ENCODE peak calls at places on chromosomes 1 and 21, in eight cellular contexts. One of them, this sample, is unnamed.

GRCh38 chr1:112546076-112546475 is 37.3 kb downstream of the WNT2B start:
- DNase-seq in breast epithelium: no peak
- DNase-seq in heart left ventricle: no peak
- DNase-seq in adrenal gland: no peak
- DNase-seq in AG04449: no peak
- DNase-seq in Panc1: no peak
- DNase-seq in uterus: no peak
- DNase-seq in SK-N-SH: no peak
- DNase-seq in this sample: no peak

GRCh38 chr1:172932981-172933380 is 117.8 kb downstream of the TNFSF18 start:
- DNase-seq in SK-N-SH: no peak
- DNase-seq in adrenal gland: no peak
- DNase-seq in uterus: no peak
- DNase-seq in Panc1: no peak
- DNase-seq in heart left ventricle: no peak
- DNase-seq in breast epithelium: no peak
- DNase-seq in AG04449: no peak
- DNase-seq in this sample: no peak

GRCh38 chr1:11610629-11611180 is 43.5 kb downstream of the FBXO2 start:
- DNase-seq in breast epithelium: no peak
- DNase-seq in SK-N-SH: no peak
- DNase-seq in AG04449: no peak
- DNase-seq in adrenal gland: no peak
- DNase-seq in heart left ventricle: no peak
- DNase-seq in Panc1: no peak
- DNase-seq in uterus: no peak
- DNase-seq in this sample: no peak

GRCh38 chr1:38310079-38310478 is 263.5 kb upstream of the POU3F1 start:
- DNase-seq in breast epithelium: no peak
- DNase-seq in uterus: no peak
- DNase-seq in Panc1: no peak
- DNase-seq in adrenal gland: no peak
- DNase-seq in heart left ventricle: no peak
- DNase-seq in SK-N-SH: no peak
- DNase-seq in AG04449: no peak
- DNase-seq in this sample: no peak

GRCh38 chr1:156245451-156246232 is 2.2 kb downstream of the PAQR6 start:
- DNase-seq in heart left ventricle: no peak
- DNase-seq in Panc1: no peak
- DNase-seq in adrenal gland: no peak
- DNase-seq in AG04449: no peak
- DNase-seq in SK-N-SH: peak
- DNase-seq in uterus: no peak
- DNase-seq in breast epithelium: no peak
- DNase-seq in this sample: no peak

GRCh38 chr1:235935506-235936224 is 69.0 kb upstream of the LYST start:
- DNase-seq in uterus: peak
- DNase-seq in Panc1: no peak
- DNase-seq in breast epithelium: no peak
- DNase-seq in AG04449: no peak
- DNase-seq in heart left ventricle: no peak
- DNase-seq in adrenal gland: no peak
- DNase-seq in SK-N-SH: no peak
- DNase-seq in this sample: no peak

GRCh38 chr1:6260961-6261614 is at the start of gene GPR153:
- DNase-seq in Panc1: no peak
- DNase-seq in SK-N-SH: peak
- DNase-seq in AG04449: no peak
- DNase-seq in heart left ventricle: peak
- DNase-seq in uterus: peak
- DNase-seq in breast epithelium: no peak
- DNase-seq in adrenal gland: no peak
- DNase-seq in this sample: no peak

GRCh38 chr1:100045206-100045605 is 75.4 kb downstream of the SLC35A3 start:
- DNase-seq in Panc1: no peak
- DNase-seq in uterus: no peak
- DNase-seq in breast epithelium: no peak
- DNase-seq in SK-N-SH: no peak
- DNase-seq in heart left ventricle: no peak
- DNase-seq in AG04449: no peak
- DNase-seq in adrenal gland: no peak
- DNase-seq in this sample: no peak

GRCh38 chr1:168835153-168835648 is 106.2 kb upstream of the DPT start:
- DNase-seq in breast epithelium: no peak
- DNase-seq in uterus: no peak
- DNase-seq in SK-N-SH: no peak
- DNase-seq in heart left ventricle: no peak
- DNase-seq in AG04449: no peak
- DNase-seq in adrenal gland: no peak
- DNase-seq in Panc1: no peak
- DNase-seq in this sample: no peak

GRCh38 chr1:168285971-168286628 is 5.4 kb downstream of the TBX19 start:
- DNase-seq in AG04449: no peak
- DNase-seq in SK-N-SH: no peak
- DNase-seq in Panc1: no peak
- DNase-seq in breast epithelium: no peak
- DNase-seq in uterus: no peak
- DNase-seq in adrenal gland: no peak
- DNase-seq in heart left ventricle: no peak
- DNase-seq in this sample: no peak

GRCh38 chr1:204692320-204692851 is 6.8 kb upstream of the LRRN2 start:
- DNase-seq in heart left ventricle: no peak
- DNase-seq in AG04449: no peak
- DNase-seq in breast epithelium: no peak
- DNase-seq in adrenal gland: no peak
- DNase-seq in SK-N-SH: peak
- DNase-seq in Panc1: no peak
- DNase-seq in uterus: no peak
- DNase-seq in this sample: no peak

GRCh38 chr1:216325946-216326345 is 97.3 kb downstream of the USH2A start:
- DNase-seq in Panc1: no peak
- DNase-seq in breast epithelium: no peak
- DNase-seq in uterus: no peak
- DNase-seq in AG04449: no peak
- DNase-seq in SK-N-SH: no peak
- DNase-seq in heart left ventricle: no peak
- DNase-seq in adrenal gland: peak
- DNase-seq in this sample: no peak

GRCh38 chr21:41927727-41928409 is 25.9 kb downstream of the C2CD2 start:
- DNase-seq in AG04449: no peak
- DNase-seq in uterus: no peak
- DNase-seq in adrenal gland: no peak
- DNase-seq in Panc1: no peak
- DNase-seq in heart left ventricle: no peak
- DNase-seq in breast epithelium: no peak
- DNase-seq in SK-N-SH: no peak
- DNase-seq in this sample: no peak
- TF ChIP-seq CTCF in AG04449: no peak
- TF ChIP-seq CTCF in uterus: no peak
- TF ChIP-seq CTCF in adrenal gland: no peak
- TF ChIP-seq CTCF in Panc1: no peak
- TF ChIP-seq CTCF in heart left ventricle: no peak
- TF ChIP-seq CTCF in breast epithelium: no peak
- TF ChIP-seq CTCF in SK-N-SH: no peak
- TF ChIP-seq CTCF in this sample: no peak

GRCh38 chr1:17572264-17572985 is 32.9 kb downstream of the ARHGEF10L start:
- DNase-seq in Panc1: no peak
- DNase-seq in adrenal gland: no peak
- DNase-seq in heart left ventricle: no peak
- DNase-seq in AG04449: no peak
- DNase-seq in uterus: no peak
- DNase-seq in SK-N-SH: no peak
- DNase-seq in breast epithelium: no peak
- DNase-seq in this sample: no peak

GRCh38 chr1:17575786-17576584 is 36.5 kb downstream of the ARHGEF10L start:
- DNase-seq in adrenal gland: no peak
- DNase-seq in uterus: no peak
- DNase-seq in breast epithelium: no peak
- DNase-seq in AG04449: no peak
- DNase-seq in heart left ventricle: no peak
- DNase-seq in Panc1: no peak
- DNase-seq in SK-N-SH: no peak
- DNase-seq in this sample: no peak

GRCh38 chr1:17577907-17578297 is 38.4 kb downstream of the ARHGEF10L start:
- DNase-seq in SK-N-SH: no peak
- DNase-seq in heart left ventricle: no peak
- DNase-seq in breast epithelium: no peak
- DNase-seq in uterus: no peak
- DNase-seq in Panc1: no peak
- DNase-seq in adrenal gland: no peak
- DNase-seq in AG04449: no peak
- DNase-seq in this sample: no peak

GRCh38 chr1:17573518-17574041 is 34.1 kb downstream of the ARHGEF10L start:
- DNase-seq in Panc1: no peak
- DNase-seq in SK-N-SH: no peak
- DNase-seq in adrenal gland: no peak
- DNase-seq in AG04449: no peak
- DNase-seq in breast epithelium: no peak
- DNase-seq in heart left ventricle: peak
- DNase-seq in uterus: no peak
- DNase-seq in this sample: no peak

GRCh38 chr1:17574502-17574901 is 35.0 kb downstream of the ARHGEF10L start:
- DNase-seq in breast epithelium: no peak
- DNase-seq in Panc1: no peak
- DNase-seq in heart left ventricle: no peak
- DNase-seq in SK-N-SH: peak
- DNase-seq in AG04449: no peak
- DNase-seq in adrenal gland: no peak
- DNase-seq in uterus: no peak
- DNase-seq in this sample: no peak
- TF ChIP-seq CTCF in breast epithelium: no peak
- TF ChIP-seq CTCF in Panc1: no peak
- TF ChIP-seq CTCF in heart left ventricle: no peak
- TF ChIP-seq CTCF in SK-N-SH: no peak
- TF ChIP-seq CTCF in AG04449: peak
- TF ChIP-seq CTCF in adrenal gland: no peak
- TF ChIP-seq CTCF in uterus: no peak
- TF ChIP-seq CTCF in this sample: no peak

DNA sequence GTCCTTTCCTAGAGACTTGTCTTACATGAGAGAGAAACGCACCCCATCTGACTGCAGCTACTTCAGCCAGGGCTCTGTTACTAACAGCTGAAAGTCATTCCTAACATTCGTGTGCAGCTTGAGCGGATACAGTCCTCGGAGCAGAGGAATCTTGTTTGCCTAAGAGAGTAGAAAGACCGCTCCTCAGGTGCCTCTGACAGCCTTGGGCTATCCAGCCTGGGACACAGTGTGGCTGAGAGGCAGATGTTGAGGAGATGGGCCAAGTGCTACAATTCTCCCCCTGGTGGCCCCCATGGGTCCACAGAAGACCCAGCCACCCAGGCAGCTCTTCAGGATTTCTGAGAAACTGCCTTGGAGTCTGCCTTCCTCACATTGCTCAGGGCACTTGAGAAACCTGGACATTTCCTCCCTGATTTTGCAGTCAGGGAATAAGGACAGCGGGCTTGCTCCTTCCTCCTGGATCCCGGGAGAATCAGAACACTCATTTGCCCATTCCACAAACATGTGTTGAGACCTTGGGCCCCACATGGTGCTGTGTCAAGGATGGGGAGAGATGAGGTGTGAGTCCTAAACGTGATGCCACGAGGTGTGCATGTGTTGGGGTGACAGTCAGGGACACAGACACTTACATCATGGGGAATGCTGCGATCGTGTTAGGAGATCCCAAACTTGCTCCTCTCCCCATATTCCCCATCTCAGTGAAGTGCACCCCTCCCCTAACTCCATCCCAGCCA is 13.1 kb downstream of the TRIM62 start:
- DNase-seq in heart left ventricle: no peak
- DNase-seq in breast epithelium: no peak
- DNase-seq in uterus: no peak
- DNase-seq in adrenal gland: no peak
- DNase-seq in SK-N-SH: no peak
- DNase-seq in Panc1: no peak
- DNase-seq in AG04449: no peak
- DNase-seq in this sample: peak
- TF ChIP-seq CTCF in heart left ventricle: no peak
- TF ChIP-seq CTCF in breast epithelium: no peak
- TF ChIP-seq CTCF in uterus: no peak
- TF ChIP-seq CTCF in adrenal gland: no peak
- TF ChIP-seq CTCF in SK-N-SH: no peak
- TF ChIP-seq CTCF in Panc1: no peak
- TF ChIP-seq CTCF in AG04449: no peak
- TF ChIP-seq CTCF in this sample: no peak

GRCh38 chr1:27402349-27402754 is 9.9 kb downstream of the GPR3 start:
- DNase-seq in heart left ventricle: peak
- DNase-seq in breast epithelium: peak
- DNase-seq in adrenal gland: peak
- DNase-seq in AG04449: no peak
- DNase-seq in Panc1: no peak
- DNase-seq in uterus: peak
- DNase-seq in SK-N-SH: peak
- DNase-seq in this sample: peak

GRCh38 chr1:27403931-27404330 is 11.5 kb downstream of the GPR3 start:
- DNase-seq in SK-N-SH: no peak
- DNase-seq in adrenal gland: no peak
- DNase-seq in heart left ventricle: no peak
- DNase-seq in AG04449: no peak
- DNase-seq in breast epithelium: no peak
- DNase-seq in Panc1: no peak
- DNase-seq in uterus: no peak
- DNase-seq in this sample: no peak

GRCh38 chr1:27400963-27401341 is 8.5 kb downstream of the GPR3 start:
- DNase-seq in Panc1: no peak
- DNase-seq in adrenal gland: no peak
- DNase-seq in AG04449: no peak
- DNase-seq in heart left ventricle: no peak
- DNase-seq in uterus: no peak
- DNase-seq in SK-N-SH: no peak
- DNase-seq in breast epithelium: no peak
- DNase-seq in this sample: no peak

GRCh38 chr1:27405074-27405473 is 12.7 kb downstream of the GPR3 start:
- DNase-seq in SK-N-SH: no peak
- DNase-seq in breast epithelium: no peak
- DNase-seq in adrenal gland: no peak
- DNase-seq in uterus: peak
- DNase-seq in AG04449: no peak
- DNase-seq in Panc1: no peak
- DNase-seq in heart left ventricle: peak
- DNase-seq in this sample: no peak

DNA sequence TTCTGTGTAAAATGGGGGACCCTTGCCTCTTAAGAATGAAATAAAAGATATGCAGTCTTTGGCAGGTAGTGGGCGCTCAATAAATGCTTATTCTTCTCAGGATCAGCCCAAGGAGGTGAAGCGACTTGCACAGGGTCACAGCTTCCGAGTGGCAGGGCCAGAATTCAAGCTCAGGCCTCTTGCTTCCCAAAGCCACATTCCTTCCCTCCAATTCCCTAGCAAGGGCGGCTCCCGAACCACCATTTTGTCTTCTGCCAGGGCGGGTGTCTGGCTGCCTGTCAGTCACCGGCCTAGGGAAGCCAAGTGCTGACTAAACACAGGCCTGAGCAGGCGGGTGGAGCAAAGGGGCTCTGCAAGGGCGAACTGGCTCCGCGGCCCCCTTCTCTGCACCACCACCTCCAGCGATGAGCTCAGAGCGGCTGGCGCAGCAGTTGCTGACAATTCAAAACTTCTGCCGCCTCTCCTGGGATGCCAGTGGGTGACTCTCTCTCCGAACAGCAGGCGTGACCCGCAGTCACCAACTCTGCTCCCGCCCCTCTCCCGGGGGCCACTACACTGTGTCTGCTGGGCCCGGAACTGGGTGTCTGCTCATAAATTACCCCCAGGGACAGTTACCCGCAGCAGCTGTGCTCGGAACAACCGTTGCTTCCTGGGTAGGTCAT is 10.8 kb downstream of the GPR3 start:
- DNase-seq in heart left ventricle: peak
- DNase-seq in adrenal gland: peak
- DNase-seq in uterus: peak
- DNase-seq in breast epithelium: no peak
- DNase-seq in AG04449: no peak
- DNase-seq in SK-N-SH: peak
- DNase-seq in Panc1: no peak
- DNase-seq in this sample: no peak
- TF ChIP-seq CTCF in heart left ventricle: no peak
- TF ChIP-seq CTCF in adrenal gland: no peak
- TF ChIP-seq CTCF in uterus: peak
- TF ChIP-seq CTCF in breast epithelium: peak
- TF ChIP-seq CTCF in AG04449: peak
- TF ChIP-seq CTCF in SK-N-SH: peak
- TF ChIP-seq CTCF in Panc1: no peak
- TF ChIP-seq CTCF in this sample: no peak